ENCODE peak calls at places on chromosomes 3 and 15, in six cellular contexts. I is caudate nucleus; N is testis; F is body of pancreas; K is CD8-positive, alpha-beta T cell; C is coronary artery. A is an unnamed sample.

GRCh38 chr15:81133782-81134461 is at the start of gene CFAP161:
- DNase-seq in F (peak), K (no peak), I (peak), N (peak), C (no peak), A (peak)

GRCh38 chr15:55196011-55196410 is 730 bp downstream of the RSL24D1 start:
- DNase-seq in C (no peak), F (no peak), I (no peak), N (no peak), K (no peak), A (no peak)

GRCh38 chr3:142886938-142887337 is 1.9 kb downstream of the PCOLCE2 start:
- DNase-seq in I (no peak), K (no peak), N (no peak), C (no peak), F (no peak), A (no peak)

GRCh38 chr15:32683231-32683630 is 34.6 kb upstream of the GREM1 start:
- DNase-seq in I (no peak), F (no peak), N (no peak), K (no peak), C (no peak), A (no peak)

GRCh38 chr15:38904298-38904697 is 339.7 kb upstream of the RASGRP1 start:
- DNase-seq in C (no peak), I (no peak), F (no peak), K (no peak), N (no peak), A (no peak)

GRCh38 chr3:120171134-120171863 is 77.1 kb upstream of the GSK3B start:
- DNase-seq in C (no peak), F (no peak), K (no peak), N (peak), I (no peak), A (no peak)

GRCh38 chr15:90214553-90215205 is 13.5 kb downstream of the SEMA4B start:
- DNase-seq in F (no peak), K (no peak), C (no peak), N (no peak), I (no peak), A (no peak)

GRCh38 chr15:90106522-90107117 is 4.4 kb upstream of the IDH2 start:
- DNase-seq in C (no peak), F (no peak), N (no peak), K (no peak), I (peak), A (peak)

GRCh38 chr3:178754852-178755510 is 218.7 kb downstream of the KCNMB2 start:
- DNase-seq in N (no peak), F (no peak), K (no peak), C (no peak), I (no peak), A (no peak)

GRCh38 chr3:167787440-167787839 is 51.9 kb downstream of the SERPINI1 start:
- DNase-seq in N (no peak), I (no peak), K (no peak), C (no peak), F (no peak), A (no peak)

GRCh38 chr15:41775651-41776050 is 1.4 kb downstream of the MAPKBP1 start:
- DNase-seq in N (peak), K (no peak), F (no peak), C (no peak), I (no peak), A (no peak)

GRCh38 chr15:39593071-39594055 is 12.5 kb downstream of the THBS1 start:
- DNase-seq in I (no peak), C (no peak), F (no peak), N (no peak), K (no peak), A (no peak)

GRCh38 chr3:187743195-187744141 is 1.8 kb downstream of the BCL6 start:
- DNase-seq in K (no peak), N (peak), F (peak), C (peak), I (peak), A (peak)

GRCh38 chr15:67190813-67191212 is 63.6 kb downstream of the AAGAB start:
- DNase-seq in F (no peak), N (no peak), K (no peak), I (no peak), C (no peak), A (no peak)

GRCh38 chr3:162122405-162122804 is 625.8 kb downstream of the OTOL1 start:
- DNase-seq in I (no peak), F (no peak), K (no peak), N (no peak), C (no peak), A (no peak)

GRCh38 chr15:57747206-57747605 is 40.7 kb downstream of the POLR2M start:
- DNase-seq in C (no peak), F (no peak), K (no peak), I (no peak), N (peak), A (peak)

GRCh38 chr3:194688207-194688711 is 2.6 kb downstream of the FAM43A start:
- DNase-seq in N (no peak), F (peak), K (no peak), I (no peak), C (no peak), A (no peak)

GRCh38 chr3:171506743-171507319 is 46.6 kb upstream of the TNIK start:
- DNase-seq in C (no peak), I (no peak), F (no peak), K (no peak), N (no peak), A (no peak)

GRCh38 chr3:32220006-32220405 is 18.5 kb upstream of the CMTM8 start:
- DNase-seq in I (no peak), K (no peak), C (no peak), F (no peak), N (no peak), A (no peak)

A was measured in aorta.